ENCODE peak calls at places on chromosomes 5 and 9, in four cellular contexts. G, X, H and A are unnamed samples. For H3K4me1, the result is how much of the 10 kb centered on the place peaks cover.

GRCh38 chr9:137429974-137430722 is 7.0 kb downstream of the NOXA1 start:
- DNase-seq in X (peak), G (peak), H (peak), A (peak)

GRCh38 chr5:135632806-135633205 is 54.0 kb upstream of the CXCL14 start:
- DNase-seq in H (no peak), G (no peak), X (no peak), A (no peak)

GRCh38 chr9:116837038-116837998 is 150.2 kb downstream of the TRIM32 start:
- DNase-seq in X (no peak), G (no peak), H (no peak), A (no peak)

GRCh38 chr9:79868532-79869189 is 296.9 kb downstream of the TLE4 start:
- DNase-seq in G (no peak), H (no peak), X (no peak), A (no peak)

GRCh38 chr5:58080573-58080972 is 379.3 kb downstream of the PLK2 start:
- DNase-seq in G (no peak), X (no peak), H (no peak), A (no peak)

GRCh38 chr5:61916621-61917620 is 389.1 kb upstream of the KIF2A start:
- DNase-seq in X (no peak), G (no peak), H (no peak), A (no peak)

GRCh38 chr9:135343733-135344522 is 135.7 kb upstream of the PPP1R26 start:
- DNase-seq in G (peak), H (peak), X (peak), A (peak)

GRCh38 chr9:29969856-29970647 is 2396.8 kb upstream of the C9orf72 start:
- DNase-seq in G (no peak), X (peak), H (no peak), A (no peak)

GRCh38 chr5:107578051-107578635 is 92.6 kb downstream of the EFNA5 start:
- DNase-seq in G (no peak), H (no peak), X (no peak), A (no peak)

GRCh38 chr5:16727937-16728336 is 111.1 kb upstream of the RETREG1 start:
- DNase-seq in G (peak), H (peak), X (no peak), A (no peak)

GRCh38 chr5:33612386-33612785 is 171.6 kb downstream of the TARS1 start:
- DNase-seq in G (no peak), H (no peak), X (no peak), A (no peak)

DNA sequence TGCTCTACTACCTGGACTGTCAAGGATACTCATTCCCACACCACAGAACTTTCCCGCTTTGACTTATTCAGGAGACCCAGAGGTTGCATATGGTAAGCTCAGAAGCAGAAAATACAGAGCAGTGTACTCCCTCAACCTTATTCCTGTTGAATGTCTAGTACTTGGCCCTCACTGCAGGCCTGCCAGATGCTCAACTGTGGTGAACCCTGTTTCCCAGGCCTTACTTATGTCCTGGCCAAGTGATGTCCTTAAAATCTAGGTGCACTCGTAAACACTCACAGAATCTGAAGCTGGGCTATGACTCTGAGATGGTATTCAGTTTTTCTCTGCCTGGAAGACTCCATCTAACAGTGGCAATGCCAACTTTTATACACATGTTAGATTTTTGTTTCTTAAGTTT is 21.0 kb downstream of the DIAPH1 start:
- DNase-seq in X (no peak), G (no peak), H (no peak), A (no peak)
- H3K4me1 ChIP-seq in X (under half), G (under half), H (under half), A (under half)

GRCh38 chr5:146832985-146833732 is 45.4 kb downstream of the PPP2R2B start:
- DNase-seq in G (no peak), X (no peak), H (no peak), A (no peak)

GRCh38 chr5:146825033-146825432 is 53.5 kb downstream of the PPP2R2B start:
- DNase-seq in G (no peak), H (no peak), X (no peak), A (no peak)

DNA sequence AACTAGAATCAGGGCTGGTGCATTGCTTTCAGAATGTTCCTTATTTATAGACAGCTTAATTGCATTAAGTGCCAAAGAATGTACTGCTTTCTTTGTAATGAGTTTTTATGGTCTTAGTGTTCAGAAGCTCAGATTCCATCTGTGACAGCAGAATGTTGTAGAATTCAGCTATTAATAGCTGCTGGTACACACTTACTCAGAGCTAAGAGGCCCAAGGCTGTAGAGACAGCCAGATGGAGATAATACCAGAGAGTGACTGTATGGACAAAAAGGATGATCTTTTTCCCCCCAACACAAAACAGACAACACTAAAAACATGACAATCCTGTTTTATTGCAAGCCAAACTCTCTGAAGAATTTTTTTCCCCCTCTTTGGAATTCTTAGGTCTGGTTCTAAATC is 50.2 kb downstream of the PPP2R2B start:
- DNase-seq in G (no peak), H (no peak), X (no peak), A (no peak)
- TF ChIP-seq EP300 in G (no peak), H (no peak), X (no peak), A (no peak)

GRCh38 chr5:111744455-111744854 is 12.5 kb downstream of the NREP start:
- DNase-seq in X (no peak), H (no peak), G (no peak), A (no peak)

GRCh38 chr5:111743521-111743920 is 13.5 kb downstream of the NREP start:
- DNase-seq in H (no peak), X (no peak), G (no peak), A (no peak)

GRCh38 chr5:111742595-111742994 is 14.4 kb downstream of the NREP start:
- DNase-seq in H (no peak), G (no peak), X (no peak), A (peak)

GRCh38 chr5:111745075-111745474 is 11.9 kb downstream of the NREP start:
- DNase-seq in X (no peak), H (no peak), G (no peak), A (no peak)

GRCh38 chr5:111743993-111744392 is 13.0 kb downstream of the NREP start:
- DNase-seq in G (no peak), X (no peak), H (no peak), A (no peak)
- H3K4me1 ChIP-seq in G (under half), X (under half), H (half or more), A (under half)

DNA sequence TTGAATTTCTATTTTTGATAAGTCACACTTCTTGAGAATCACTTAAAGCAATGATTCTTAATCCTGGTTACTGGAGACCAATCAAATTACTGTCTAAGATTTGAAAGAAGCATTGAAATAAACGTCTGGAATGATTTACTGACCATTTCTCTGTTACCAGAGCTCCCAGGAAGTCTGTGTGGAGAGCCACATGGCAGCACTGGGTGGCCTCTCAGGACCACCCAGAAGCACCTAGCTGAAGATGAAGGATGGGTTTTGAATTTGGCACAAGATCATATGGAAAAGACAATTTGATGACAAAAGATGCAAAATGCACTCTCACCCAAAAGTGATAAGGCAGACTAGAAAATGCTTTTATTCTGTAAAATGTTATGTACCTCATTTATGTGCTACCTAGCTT is 30.4 kb downstream of the IARS1 start:
- DNase-seq in X (no peak), H (no peak), G (no peak), A (no peak)
- TF ChIP-seq EP300 in X (no peak), H (no peak), G (no peak), A (no peak)

GRCh38 chr5:96121362-96121761 is 159.7 kb upstream of the ELL2 start:
- DNase-seq in G (no peak), H (peak), X (no peak), A (no peak)
- H3K4me1 ChIP-seq in G (under half), H (half or more), X (under half), A (under half)

GRCh38 chr5:31768046-31768445 is 129.1 kb downstream of the PDZD2 start:
- DNase-seq in H (no peak), G (no peak), X (no peak), A (no peak)

GRCh38 chr5:31768784-31769183 is 129.9 kb downstream of the PDZD2 start:
- DNase-seq in X (no peak), G (no peak), H (no peak), A (no peak)

GRCh38 chr5:31770157-31770556 is 131.2 kb downstream of the PDZD2 start:
- DNase-seq in H (no peak), X (no peak), G (no peak), A (no peak)

GRCh38 chr5:31771500-31771899 is 132.6 kb downstream of the PDZD2 start:
- DNase-seq in G (no peak), H (no peak), X (no peak), A (no peak)

DNA sequence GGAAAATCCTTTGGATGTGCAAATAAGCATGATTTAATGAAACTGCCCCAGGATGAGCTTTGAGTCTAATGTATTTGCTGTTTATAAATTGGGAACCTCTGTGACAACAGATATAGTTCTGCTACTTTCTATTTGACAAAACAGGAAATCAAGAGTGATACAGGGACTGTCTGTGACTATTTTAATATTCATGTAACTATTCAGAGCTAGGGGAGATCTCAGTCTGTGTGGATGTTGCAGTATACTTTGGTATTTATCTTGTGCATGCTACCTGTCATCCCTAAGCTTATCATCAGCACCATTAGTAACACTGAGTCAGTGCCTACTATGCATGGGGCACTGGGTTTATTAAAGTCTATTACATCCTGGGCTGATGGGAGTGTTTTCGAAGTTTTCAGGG is 132.1 kb downstream of the PDZD2 start:
- DNase-seq in G (no peak), H (no peak), X (no peak), A (no peak)
- TF ChIP-seq EP300 in G (no peak), H (no peak), X (no peak), A (no peak)

DNA sequence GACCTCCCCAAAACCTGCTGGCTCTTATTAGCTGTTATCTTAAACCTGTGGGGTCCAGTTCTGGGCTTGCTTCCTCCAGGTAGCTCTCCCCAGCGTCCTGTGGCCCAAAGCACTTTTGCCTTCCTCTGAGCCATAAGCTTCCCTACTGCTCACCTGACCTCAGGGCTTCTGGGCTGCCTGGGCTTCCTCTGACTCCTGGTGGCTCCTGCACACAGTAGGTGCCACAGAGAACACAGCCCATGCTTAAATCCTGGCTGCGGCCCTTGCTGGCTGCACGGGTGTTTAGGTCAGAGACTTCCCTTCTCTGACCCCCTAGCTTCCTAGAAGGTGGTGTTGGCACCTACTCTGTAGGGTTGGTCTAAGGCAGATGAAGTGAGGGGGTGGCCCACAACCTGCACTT is 2.5 kb downstream of the RALGDS start:
- DNase-seq in G (no peak), H (no peak), X (no peak), A (no peak)
- H3K4me1 ChIP-seq in G (under half), H (half or more), X (half or more), A (under half)

DNA sequence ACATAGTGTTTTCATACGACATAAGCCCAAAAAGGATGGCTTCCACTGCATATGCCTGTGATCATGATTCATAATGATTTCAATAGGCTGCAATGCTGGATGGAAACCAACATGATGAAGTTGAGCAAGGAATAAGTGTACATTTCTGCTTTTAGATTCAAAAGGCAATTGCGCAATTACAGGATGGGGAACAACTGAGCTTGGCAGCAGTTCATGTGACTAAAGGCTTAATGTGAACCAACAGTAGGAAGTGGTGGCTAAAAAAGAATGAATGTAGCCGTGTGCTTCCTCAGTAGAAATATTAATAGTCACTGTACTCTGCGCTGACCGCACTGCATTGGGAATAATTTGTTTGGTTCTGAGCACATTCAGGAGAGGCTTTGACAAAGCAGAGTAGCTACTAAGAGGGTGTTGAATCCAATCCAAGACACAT is 51.2 kb downstream of the SLC1A3 start:
- DNase-seq in H (peak), G (no peak), X (no peak), A (peak)
- TF ChIP-seq EP300 in H (no peak), G (peak), X (no peak), A (peak)